ENCODE peak calls at places on chromosome 12, in seven cellular contexts. M is COR-L47; F is effector memory CD4-positive, alpha-beta T cell; K is Calu3; U is adipocyte; J is stimulated activated CD8-positive, alpha-beta memory T cell treated with anti-CD3 and anti-CD28 coated beads, Interleukin-4, amount 100 ng/mL, for 48 hours; R is CD4-positive, alpha-beta T cell. O is an unnamed sample.

GRCh38 chr12:130401703-130402102 is 64.0 kb downstream of the PIWIL1 start:
- DNase-seq in R (no peak), K (no peak), U (peak; percentile 0), F (no peak), J (no peak), M (peak; percentile 26), O (no peak)

GRCh38 chr12:90028620-90029051 is 320.0 kb upstream of the ATP2B1 start:
- DNase-seq in M (peak; percentile 12), J (no peak), K (no peak), R (no peak), U (no peak), F (no peak), O (no peak)

GRCh38 chr12:62305778-62306177 is 45.6 kb downstream of the USP15 start:
- DNase-seq in F (no peak), R (no peak), U (no peak), J (no peak), M (no peak), K (no peak), O (no peak)

GRCh38 chr12:7054925-7055324 is 5.6 kb upstream of the C1S start:
- DNase-seq in U (no peak), J (no peak), K (no peak), R (no peak), F (no peak), M (no peak), O (no peak)

GRCh38 chr12:83161451-83161850 is 474.7 kb downstream of the TMTC2 start:
- DNase-seq in R (no peak), K (no peak), J (no peak), F (no peak), U (peak; percentile 15), M (no peak), O (no peak)

GRCh38 chr12:23503544-23503943 is 445.9 kb downstream of the SOX5 start:
- DNase-seq in K (no peak), F (no peak), U (no peak), M (no peak), R (no peak), J (no peak), O (no peak)

GRCh38 chr12:85007836-85008235 is 28.2 kb downstream of the TSPAN19 start:
- DNase-seq in U (peak; percentile 51), M (no peak), J (no peak), R (no peak), F (no peak), K (no peak), O (no peak)

GRCh38 chr12:88951860-88952483 is 371.7 kb upstream of the KITLG start:
- DNase-seq in M (no peak), K (no peak), J (no peak), U (no peak), R (no peak), F (no peak), O (no peak)

GRCh38 chr12:125786143-125786542 is 720.9 kb downstream of the AACS start:
- DNase-seq in K (no peak), M (no peak), J (no peak), F (no peak), R (no peak), U (no peak), O (no peak)

GRCh38 chr12:115468087-115468510 is 784.1 kb upstream of the TBX3 start:
- DNase-seq in M (no peak), R (no peak), J (no peak), K (no peak), U (peak; percentile 8), F (no peak), O (no peak)

GRCh38 chr12:46891306-46891705 is 65.5 kb upstream of the SLC38A4 start:
- DNase-seq in M (no peak), J (no peak), K (no peak), R (no peak), F (no peak), U (peak; percentile 25), O (no peak)